ENCODE peak calls at places on chromosome 15, in nine cellular contexts. J is GM23248, M is adrenal gland, A is psoas muscle, P is colonic mucosa, X is mesendoderm, C is A549, E is RWPE2, O is H9. Q is an unnamed sample.

GRCh38 chr15:69107025-69107620 is 53.3 kb upstream of the GLCE start:
- DNase-seq in J (no peak), M (no peak), A (no peak), P (no peak), X (no peak), C (no peak), E (no peak), O (no peak), Q (no peak)

GRCh38 chr15:89672221-89673161 is 6.7 kb downstream of the PLIN1 start:
- DNase-seq in J (peak), M (peak), A (no peak), P (no peak), X (no peak), C (no peak), E (no peak), O (peak), Q (no peak)

GRCh38 chr15:99213187-99213811 is 36.1 kb downstream of the TTC23 start:
- DNase-seq in J (peak), M (peak), A (peak), P (peak), X (peak), C (peak), E (no peak), O (peak), Q (peak)

GRCh38 chr15:49023354-49023753 is 22.9 kb downstream of the SECISBP2L start:
- DNase-seq in J (no peak), M (no peak), A (no peak), P (no peak), X (no peak), C (no peak), E (no peak), O (no peak), Q (no peak)

GRCh38 chr15:38217788-38218609 is 34.6 kb upstream of the SPRED1 start:
- DNase-seq in J (peak), M (no peak), A (no peak), P (no peak), X (no peak), C (no peak), E (no peak), O (no peak), Q (no peak)

GRCh38 chr15:67186688-67187087 is 67.8 kb downstream of the AAGAB start:
- DNase-seq in J (no peak), M (no peak), A (peak), P (no peak), X (no peak), C (no peak), E (no peak), O (no peak), Q (no peak)

GRCh38 chr15:50137893-50138292 is 18.9 kb upstream of the ATP8B4 start:
- DNase-seq in J (peak), M (no peak), A (no peak), P (no peak), X (no peak), C (no peak), E (no peak), O (no peak), Q (no peak)

GRCh38 chr15:72927451-72927850 is 124.8 kb upstream of the NEO1 start:
- DNase-seq in J (no peak), M (no peak), A (no peak), P (no peak), X (no peak), C (no peak), E (no peak), O (no peak), Q (no peak)

GRCh38 chr15:43522247-43522646 is 4.8 kb downstream of the MAP1A start:
- DNase-seq in J (no peak), M (no peak), A (no peak), P (no peak), X (no peak), C (no peak), E (no peak), O (no peak), Q (no peak)

GRCh38 chr15:78714890-78715289 is 73.9 kb upstream of the CHRNB4 start:
- DNase-seq in J (peak), M (no peak), A (no peak), P (no peak), X (no peak), C (peak), E (peak), O (no peak), Q (no peak)

GRCh38 chr15:55277116-55277564 is 12.5 kb downstream of the RAB27A start:
- DNase-seq in J (no peak), M (no peak), A (no peak), P (no peak), X (no peak), C (no peak), E (no peak), O (no peak), Q (no peak)

GRCh38 chr15:57216288-57216687 is 160.0 kb upstream of the CGNL1 start:
- DNase-seq in J (peak), M (no peak), A (no peak), P (no peak), X (no peak), C (peak), E (no peak), O (no peak), Q (no peak)

GRCh38 chr15:96285306-96285705 is 45.2 kb upstream of the NR2F2 start:
- DNase-seq in J (peak), M (peak), A (no peak), P (no peak), X (peak), C (no peak), E (no peak), O (no peak), Q (no peak)

GRCh38 chr15:70956196-70956595 is 63.6 kb downstream of the LRRC49 start:
- DNase-seq in J (peak), M (no peak), A (no peak), P (no peak), X (no peak), C (no peak), E (no peak), O (no peak), Q (no peak)

GRCh38 chr15:68411276-68411675 is 20.7 kb downstream of the ITGA11 start:
- DNase-seq in J (no peak), M (no peak), A (no peak), P (peak), X (no peak), C (no peak), E (peak), O (peak), Q (no peak)

GRCh38 chr15:63299981-63300575 is 22.7 kb downstream of the APH1B start:
- DNase-seq in J (no peak), M (no peak), A (no peak), P (no peak), X (no peak), C (no peak), E (no peak), O (no peak), Q (no peak)
- H3K27ac ChIP-seq in J (no peak), M (no peak), A (no peak), P (no peak), X (no peak), C (no peak), E (no peak), O (no peak), Q (no peak)

DNA sequence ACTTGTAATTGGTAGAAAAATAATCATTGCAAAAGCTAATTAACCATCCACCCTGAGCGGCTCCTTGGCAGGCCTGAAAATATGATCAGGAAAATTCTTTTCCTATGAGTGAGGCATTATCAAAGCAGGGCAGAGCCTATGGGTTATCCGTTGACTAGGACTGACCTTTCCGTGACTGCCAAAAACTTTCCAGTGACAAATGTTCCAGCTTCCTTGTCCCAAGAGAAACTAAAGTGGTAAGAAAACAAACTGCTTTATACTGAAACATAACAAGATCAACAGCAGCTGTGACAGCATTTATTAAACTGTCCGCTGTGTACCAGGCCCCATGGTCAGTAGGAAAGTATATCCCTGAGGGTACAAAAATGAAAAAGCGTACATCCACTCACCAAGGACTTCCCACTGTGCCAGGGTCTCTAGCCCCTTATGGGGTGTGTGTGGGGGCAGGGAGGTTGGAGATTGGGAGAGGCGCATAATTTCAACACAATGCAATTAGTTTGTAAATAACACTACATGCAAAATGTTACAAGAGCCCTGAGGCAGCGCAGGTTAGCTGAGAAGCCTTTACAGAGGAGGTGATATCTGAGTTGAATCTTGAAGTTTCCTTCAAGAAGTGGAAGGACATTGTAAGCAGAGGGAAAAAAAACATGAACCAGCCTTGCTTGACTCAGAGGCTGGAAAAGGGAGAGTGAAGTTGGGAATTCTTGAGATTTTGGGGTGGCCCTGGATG is 8.6 kb downstream of the LIPC start:
- DNase-seq in J (peak), M (peak), A (no peak), P (peak), X (peak), C (peak), E (no peak), O (no peak), Q (no peak)
- H3K27ac ChIP-seq in J (peak), M (no peak), A (peak), P (peak), X (no peak), C (peak), E (peak), O (no peak), Q (no peak)

DNA sequence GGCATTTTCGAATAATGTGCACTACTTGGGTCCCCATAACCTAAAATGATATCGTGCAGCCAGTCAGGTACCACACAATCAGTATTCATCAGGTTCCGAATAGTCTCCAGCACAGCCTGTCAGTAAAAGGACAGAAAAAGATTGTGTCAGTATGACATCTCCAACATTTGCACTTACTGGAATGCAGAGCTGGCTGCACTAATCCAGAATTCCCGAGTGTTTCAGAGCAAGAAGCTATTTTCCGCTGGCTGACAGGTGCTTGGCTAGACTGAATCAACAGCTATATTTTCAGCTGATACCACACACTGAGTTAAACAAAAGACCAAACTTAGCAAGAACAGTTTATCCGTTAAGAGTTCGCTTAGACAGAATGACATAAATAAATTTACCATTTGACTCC is 68.8 kb downstream of the AQR start:
- DNase-seq in J (no peak), M (no peak), A (no peak), P (no peak), X (no peak), C (no peak), E (no peak), O (no peak), Q (no peak)
- H3K27ac ChIP-seq in J (no peak), M (no peak), A (peak), P (no peak), X (no peak), C (no peak), E (no peak), O (no peak), Q (no peak)

GRCh38 chr15:74773731-74774252 is 8.1 kb upstream of the CSK start:
- DNase-seq in J (peak), M (no peak), A (no peak), P (peak), X (peak), C (no peak), E (no peak), O (no peak), Q (no peak)
- H3K27ac ChIP-seq in J (no peak), M (no peak), A (no peak), P (peak), X (peak), C (no peak), E (no peak), O (no peak), Q (no peak)

GRCh38 chr15:73983773-73984172 is 8.3 kb downstream of the STOML1 start:
- DNase-seq in J (no peak), M (no peak), A (no peak), P (no peak), X (no peak), C (no peak), E (no peak), O (no peak), Q (no peak)

GRCh38 chr15:73979636-73980035 is 12.5 kb downstream of the STOML1 start:
- DNase-seq in J (no peak), M (peak), A (no peak), P (no peak), X (no peak), C (no peak), E (no peak), O (no peak), Q (no peak)

GRCh38 chr15:73982251-73982962 is 9.7 kb downstream of the STOML1 start:
- DNase-seq in J (peak), M (peak), A (peak), P (peak), X (no peak), C (no peak), E (peak), O (no peak), Q (peak)

GRCh38 chr15:73983211-73983727 is 8.8 kb downstream of the STOML1 start:
- DNase-seq in J (peak), M (peak), A (peak), P (peak), X (no peak), C (no peak), E (peak), O (no peak), Q (no peak)

GRCh38 chr15:73981761-73982222 is 10.3 kb downstream of the STOML1 start:
- DNase-seq in J (peak), M (no peak), A (no peak), P (no peak), X (no peak), C (no peak), E (no peak), O (no peak), Q (no peak)
- H3K27ac ChIP-seq in J (peak), M (peak), A (peak), P (peak), X (no peak), C (no peak), E (peak), O (no peak), Q (peak)

DNA sequence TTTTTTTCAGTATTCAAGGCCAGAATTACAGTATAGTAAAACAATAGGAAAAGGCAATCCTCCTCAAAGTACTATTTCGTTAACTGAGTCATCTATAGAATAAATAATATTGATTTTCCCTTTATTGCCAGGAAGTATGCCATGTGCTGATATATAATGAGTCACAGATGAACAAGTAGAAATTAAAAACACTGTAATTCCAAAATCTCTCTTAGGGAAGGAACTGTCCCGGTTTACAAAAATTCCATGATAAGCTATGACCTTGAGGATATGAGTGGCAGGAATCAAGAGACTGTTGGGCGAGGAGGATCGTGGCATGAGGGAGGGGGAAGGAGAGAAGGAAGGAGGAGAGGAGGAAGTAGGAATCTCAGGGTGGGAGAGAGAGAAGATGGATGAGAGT is 166.0 kb upstream of the ICE2 start:
- DNase-seq in J (no peak), M (no peak), A (no peak), P (no peak), X (no peak), C (no peak), E (no peak), O (no peak), Q (no peak)
- H3K27ac ChIP-seq in J (no peak), M (no peak), A (no peak), P (no peak), X (no peak), C (no peak), E (no peak), O (no peak), Q (no peak)

GRCh38 chr15:31285772-31286261 is 40.8 kb upstream of the KLF13 start:
- DNase-seq in J (no peak), M (no peak), A (no peak), P (no peak), X (no peak), C (no peak), E (no peak), O (no peak), Q (no peak)
- H3K27ac ChIP-seq in J (no peak), M (no peak), A (no peak), P (no peak), X (no peak), C (no peak), E (no peak), O (no peak), Q (no peak)

GRCh38 chr15:45804028-45804427 is 169.2 kb downstream of the SQOR start:
- DNase-seq in J (no peak), M (no peak), A (no peak), P (no peak), X (no peak), C (no peak), E (no peak), O (no peak), Q (no peak)
- H3K27ac ChIP-seq in J (no peak), M (no peak), A (no peak), P (no peak), X (no peak), C (no peak), E (no peak), O (no peak), Q (no peak)

DNA sequence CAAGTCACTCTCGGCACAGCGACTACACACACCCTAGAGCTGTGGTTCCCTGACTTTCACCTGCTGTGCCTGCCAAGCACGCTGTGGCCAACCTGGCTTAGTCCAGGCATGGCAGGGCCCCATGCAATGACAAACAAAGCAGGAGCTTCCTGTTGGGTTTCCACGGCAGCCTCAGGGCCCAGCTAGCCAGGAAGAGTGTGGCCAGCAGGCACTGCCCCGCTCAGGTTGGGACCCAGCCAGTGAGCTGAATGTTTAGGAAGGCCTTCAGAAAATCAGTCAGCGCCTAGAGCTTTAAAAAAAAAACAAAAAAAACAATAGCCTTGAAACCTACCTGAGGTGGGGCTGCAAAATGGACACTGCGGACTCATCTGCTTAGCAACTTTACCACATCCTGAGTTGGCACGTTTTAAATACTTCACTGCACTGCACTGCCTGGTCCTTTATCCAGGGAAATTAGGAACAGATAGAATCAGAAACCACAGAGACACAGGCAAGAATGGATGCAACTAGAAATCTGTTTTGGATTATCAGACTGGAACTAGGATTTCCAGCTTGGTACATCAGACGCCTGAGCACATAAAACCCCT is 36.3 kb upstream of the LDHAL6B start:
- DNase-seq in J (peak), M (peak), A (peak), P (peak), X (peak), C (peak), E (peak), O (peak), Q (peak)
- H3K27ac ChIP-seq in J (peak), M (no peak), A (peak), P (peak), X (no peak), C (peak), E (peak), O (no peak), Q (peak)

Q was measured in substantia nigra.